ENCODE peak calls at places on chromosomes 16 and 17, in five cellular contexts. G is cardiac muscle cell, Y is stomach, L is breast epithelium, C is A549. F is an unnamed sample.

GRCh38 chr17:68514809-68515208 is 2.6 kb downstream of the PRKAR1A start:
- DNase-seq in C (no peak), Y (no peak), L (no peak), G (no peak), F (no peak)

GRCh38 chr16:31452631-31453106 is 6.6 kb upstream of the ARMC5 start:
- DNase-seq in G (no peak), Y (no peak), L (no peak), C (no peak), F (peak; percentile 10)

GRCh38 chr17:9568004-9568403 is 7.6 kb downstream of the STX8 start:
- DNase-seq in C (no peak), Y (no peak), G (no peak), L (no peak), F (no peak)

GRCh38 chr17:76709077-76709950 is 1.5 kb downstream of the MXRA7 start:
- DNase-seq in G (peak; percentile 82), Y (peak; percentile 50), C (no peak), L (no peak), F (peak; percentile 96)

GRCh38 chr16:17404903-17405691 is 65.7 kb downstream of the XYLT1 start:
- DNase-seq in L (no peak), G (no peak), C (no peak), Y (no peak), F (no peak)

GRCh38 chr16:79997257-79997656 is 396.7 kb upstream of the MAF start:
- DNase-seq in C (no peak), Y (no peak), L (no peak), G (peak; percentile 32), F (no peak)

GRCh38 chr17:55448681-55449080 is 27.0 kb upstream of the MMD start:
- DNase-seq in C (no peak), L (no peak), G (no peak), Y (no peak), F (no peak)

GRCh38 chr17:40281663-40282062 is 6.0 kb upstream of the CDC6 start:
- DNase-seq in G (no peak), Y (no peak), C (no peak), L (no peak), F (no peak)

GRCh38 chr17:77400445-77400870 is 259.7 kb downstream of the SEC14L1 start:
- DNase-seq in Y (peak; percentile 54), C (no peak), G (peak; percentile 64), L (no peak), F (peak; percentile 79)

GRCh38 chr17:8918811-8919210 is 46.7 kb downstream of the PIK3R5 start:
- DNase-seq in L (no peak), C (no peak), Y (no peak), G (no peak), F (no peak)

GRCh38 chr16:58409316-58409973 is 17.2 kb downstream of the GINS3 start:
- DNase-seq in L (no peak), G (no peak), C (no peak), Y (peak; percentile 65), F (no peak)

GRCh38 chr16:88069397-88070168 is 118.3 kb downstream of the BANP start:
- DNase-seq in Y (peak; percentile 45), L (no peak), G (no peak), C (no peak), F (peak; percentile 76)

GRCh38 chr17:73865825-73866224 is 221.6 kb upstream of the SDK2 start:
- DNase-seq in G (no peak), Y (no peak), C (no peak), L (no peak), F (no peak)

GRCh38 chr16:1040346-1040745 is 32.2 kb upstream of the SSTR5 start:
- DNase-seq in G (no peak), L (no peak), Y (no peak), C (no peak), F (no peak)

GRCh38 chr17:8005951-8006730 is 3.7 kb downstream of the GUCY2D start:
- DNase-seq in G (no peak), C (no peak), Y (no peak), L (no peak), F (peak; percentile 61)

GRCh38 chr16:66266436-66267286 is 99.8 kb upstream of the CDH5 start:
- DNase-seq in Y (no peak), L (peak; percentile 48), G (no peak), C (no peak), F (no peak)

GRCh38 chr17:58956997-58957724 is 149.5 kb downstream of the TRIM37 start:
- DNase-seq in G (no peak), L (no peak), Y (no peak), C (no peak), F (no peak)

GRCh38 chr17:7499161-7499560 is 15.0 kb downstream of the POLR2A start:
- DNase-seq in L (no peak), Y (no peak), C (no peak), G (no peak), F (no peak)

GRCh38 chr16:81592353-81592866 is 147.8 kb downstream of the CMIP start:
- DNase-seq in G (no peak), Y (no peak), L (no peak), C (no peak), F (peak; percentile 30)

GRCh38 chr16:8923199-8923598 is 40.5 kb downstream of the USP7 start:
- DNase-seq in L (no peak), C (no peak), Y (no peak), G (no peak), F (no peak)

DNA sequence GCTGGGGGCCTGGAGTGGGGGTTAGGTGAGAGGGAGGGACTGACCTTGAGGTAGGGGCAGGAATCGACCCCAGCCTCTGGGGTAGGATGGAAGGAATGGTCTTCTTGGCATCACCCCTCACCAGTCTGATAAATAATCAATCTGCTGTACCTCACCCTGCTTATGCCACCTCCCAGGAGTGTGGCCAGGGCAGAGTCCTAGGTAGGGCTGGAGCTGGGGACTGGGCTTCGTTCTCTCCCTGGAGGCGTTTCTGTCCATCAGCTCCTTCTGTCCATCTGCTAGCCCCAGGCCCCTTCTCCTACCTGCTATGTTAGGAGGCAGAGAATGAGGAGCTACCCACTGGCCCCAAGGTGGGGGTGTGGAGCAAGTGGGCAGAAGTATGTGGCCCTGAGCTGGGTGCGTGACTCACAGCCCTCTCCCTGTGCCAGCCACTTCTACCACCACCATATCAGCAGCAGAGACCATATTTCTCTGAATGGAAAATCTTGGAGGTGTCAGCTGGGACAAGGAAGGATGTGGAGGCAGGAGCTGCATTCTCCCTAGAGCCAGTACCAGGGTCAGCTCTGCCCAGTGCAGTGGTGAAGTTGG is 12.7 kb downstream of the SEZ6 start:
- DNase-seq in C (peak; percentile 32), G (no peak), L (no peak), Y (no peak), F (no peak)
- TF ChIP-seq CTCF in C (no peak), G (no peak), L (no peak), Y (no peak), F (no peak)

GRCh38 chr17:38419508-38419981 is 8.7 kb upstream of the ARHGAP23 start:
- DNase-seq in L (no peak), Y (no peak), C (no peak), G (no peak), F (no peak)

GRCh38 chr17:38420518-38420917 is 7.7 kb upstream of the ARHGAP23 start:
- DNase-seq in L (no peak), C (no peak), G (no peak), Y (no peak), F (no peak)

GRCh38 chr17:38418069-38418692 is 10.1 kb upstream of the ARHGAP23 start:
- DNase-seq in G (no peak), C (no peak), Y (no peak), L (no peak), F (no peak)

GRCh38 chr17:38417210-38417951 is 10.9 kb upstream of the ARHGAP23 start:
- DNase-seq in G (no peak), Y (no peak), L (no peak), C (no peak), F (no peak)

DNA sequence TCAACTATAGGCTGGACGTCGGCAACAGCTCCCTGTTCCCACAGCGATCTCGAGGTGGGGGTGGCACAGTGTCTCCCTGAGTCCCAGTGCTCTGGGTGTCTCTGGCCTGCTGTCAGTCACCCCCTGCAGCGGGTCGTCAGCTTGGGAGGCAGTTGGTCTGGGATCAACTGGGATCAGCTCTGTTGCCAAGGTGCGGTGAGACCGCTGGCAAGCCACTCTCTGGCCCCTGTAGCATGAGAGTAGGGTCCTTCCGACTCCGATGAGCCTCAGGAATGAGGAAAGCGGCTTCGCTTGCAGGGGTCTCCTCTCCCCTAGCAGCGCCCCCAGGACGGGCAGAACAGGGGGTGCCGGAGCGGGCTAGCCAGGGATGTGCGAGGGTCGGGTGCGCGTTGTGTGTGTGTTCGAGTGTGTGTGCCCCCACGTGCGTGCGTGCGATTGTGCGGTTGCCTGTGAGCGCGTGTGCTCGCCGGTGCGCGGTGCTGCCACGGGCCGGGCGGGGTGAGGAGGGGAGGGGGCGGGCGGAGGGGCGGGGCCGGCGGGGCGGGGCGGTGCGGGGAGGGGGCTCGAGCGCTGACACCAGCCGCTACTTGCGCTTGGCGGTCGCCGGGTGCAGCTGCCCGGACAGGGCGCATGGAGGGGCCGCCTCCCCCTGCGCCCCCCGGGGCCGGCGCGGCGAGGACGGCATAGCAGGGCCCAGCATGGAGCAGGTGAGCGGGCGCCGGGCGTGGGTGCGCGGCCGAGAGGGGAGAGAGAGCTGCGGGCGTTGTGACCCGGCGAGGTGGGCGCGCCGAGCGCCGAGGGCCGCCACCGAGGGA is 9.4 kb upstream of the ARHGAP23 start:
- DNase-seq in Y (no peak), G (peak; percentile 45), L (no peak), C (no peak), F (no peak)
- H3K4me3 ChIP-seq in Y (peak overlapping the region; percentile 48), G (peak overlapping the region; percentile 42), L (peak overlapping the region; percentile 46), C (peak overlapping the region; percentile 45), F (no peak overlapping the region)

DNA sequence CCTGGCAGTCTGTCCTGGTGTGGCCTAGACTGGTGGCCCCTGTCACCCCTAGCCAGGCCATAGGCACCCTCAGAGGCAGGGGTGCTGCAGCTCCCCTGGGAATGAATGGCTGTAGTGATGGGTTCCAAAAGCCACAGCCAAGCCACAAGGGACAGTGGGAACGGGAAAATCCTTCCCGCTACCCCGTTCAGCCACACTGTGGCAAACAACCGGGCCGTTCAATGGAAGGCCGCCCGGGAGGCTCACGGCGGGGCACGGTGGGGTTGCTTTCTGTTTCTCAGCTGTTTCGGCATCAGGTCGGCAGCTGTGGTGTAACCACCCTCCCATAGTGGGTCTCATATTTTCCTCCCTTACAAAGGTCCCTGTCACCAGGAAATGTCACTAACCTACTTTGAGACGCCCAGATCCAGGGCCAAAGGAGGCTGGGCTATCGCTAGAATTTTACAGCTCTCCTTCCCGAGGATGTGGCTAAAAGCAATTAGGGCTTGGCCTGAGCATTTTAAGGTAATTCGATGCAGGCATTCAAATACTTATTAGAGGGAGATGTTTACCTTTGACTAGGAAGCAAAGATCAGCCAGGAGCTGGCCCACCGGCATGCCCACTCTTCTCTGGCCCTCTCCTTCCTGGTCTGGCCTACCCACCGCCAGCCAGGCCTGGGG is 61.7 kb upstream of the GSE1 start:
- DNase-seq in C (no peak), Y (no peak), G (no peak), L (no peak), F (no peak)
- H3K4me1 ChIP-seq in C (peaks cover 5% of the 10 kb centered on the region), Y (peaks cover 5% of the 10 kb centered on the region), G (peaks cover 5% of the 10 kb centered on the region), L (no peaks in the 10 kb centered on the region), F (peaks cover 4% of the 10 kb centered on the region)

DNA sequence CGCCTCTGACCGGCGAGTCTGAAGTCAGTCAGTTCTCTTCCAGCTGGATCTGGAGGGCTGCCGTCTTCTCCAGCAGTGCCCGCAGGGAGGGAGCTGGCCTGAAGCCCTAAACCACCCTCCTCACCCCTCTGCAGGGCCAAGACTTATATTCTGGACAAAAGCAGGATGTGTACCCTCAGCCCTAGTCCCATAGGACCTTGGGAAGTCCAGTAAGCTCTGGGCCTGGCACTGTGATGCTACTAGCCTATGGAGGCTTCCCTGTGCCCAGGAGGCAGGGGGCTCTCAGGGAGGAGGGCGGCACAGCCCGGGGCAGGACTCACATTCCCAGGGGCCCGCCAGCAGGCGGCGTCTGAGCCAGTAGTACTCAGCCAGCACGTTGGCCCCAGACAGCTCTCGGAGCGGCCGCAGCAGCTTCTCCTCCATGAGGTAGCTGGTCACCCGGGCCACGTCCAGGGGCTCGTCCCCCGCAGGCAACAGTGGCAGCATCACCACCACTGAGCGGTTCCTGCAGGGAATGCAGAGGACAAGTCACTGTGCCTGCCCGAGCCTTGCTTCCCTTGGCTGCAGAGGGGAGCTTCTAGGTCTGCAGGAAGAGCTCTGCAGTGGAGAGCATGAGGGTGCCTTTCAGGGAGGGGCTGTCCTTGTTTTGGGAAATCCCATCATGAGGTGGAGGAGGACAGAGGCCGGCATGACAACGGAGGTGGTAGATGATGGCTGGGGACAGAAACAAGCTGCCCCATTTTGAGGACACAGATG is 41.7 kb downstream of the RMI2 start:
- DNase-seq in L (no peak), Y (peak; percentile 57), G (peak; percentile 69), C (peak; percentile 60), F (peak; percentile 69)
- TF ChIP-seq CTCF in L (no peak), Y (peak; percentile 17), G (peak; percentile 78), C (peak; percentile 45), F (no peak)

F was measured in kidney.